ENCODE peak calls at places on chromosomes 1 and 21, in eight cellular contexts. E, T, B, V, I, Q, P and D are unnamed samples.

GRCh38 chr1:112762541-112763141 is 47.5 kb upstream of the PPM1J start:
- DNase-seq in E (no peak), T (no peak), B (no peak), V (no peak), I (no peak), Q (peak), P (peak), D (no peak)

GRCh38 chr1:108075055-108075454 is 110.1 kb upstream of the VAV3 start:
- DNase-seq in E (no peak), T (no peak), B (no peak), V (no peak), I (no peak), Q (no peak), P (no peak), D (no peak)

GRCh38 chr1:1136547-1137230 is 20.8 kb upstream of the C1orf159 start:
- DNase-seq in E (no peak), T (no peak), B (no peak), V (no peak), I (no peak), Q (peak), P (peak), D (no peak)

GRCh38 chr1:20785907-20786309 is 1.2 kb downstream of the HP1BP3 start:
- DNase-seq in E (no peak), T (no peak), B (no peak), V (peak), I (no peak), Q (no peak), P (no peak), D (no peak)

GRCh38 chr1:198756470-198756869 is 117.6 kb downstream of the PTPRC start:
- DNase-seq in E (no peak), T (no peak), B (no peak), V (no peak), I (no peak), Q (no peak), P (no peak), D (no peak)

GRCh38 chr1:162973381-162973795 is 95.8 kb upstream of the RGS4 start:
- DNase-seq in E (peak), T (no peak), B (no peak), V (no peak), I (no peak), Q (no peak), P (no peak), D (peak)

GRCh38 chr1:31621872-31622730 is 4.6 kb downstream of the HCRTR1 start:
- DNase-seq in E (no peak), T (no peak), B (no peak), V (no peak), I (no peak), Q (no peak), P (no peak), D (no peak)

GRCh38 chr1:223460566-223461189 is 67.5 kb downstream of the CCDC185 start:
- DNase-seq in E (no peak), T (no peak), B (no peak), V (no peak), I (no peak), Q (no peak), P (no peak), D (no peak)

GRCh38 chr1:66606359-66607142 is 72.6 kb downstream of the SGIP1 start:
- DNase-seq in E (peak), T (no peak), B (no peak), V (no peak), I (no peak), Q (no peak), P (no peak), D (no peak)

GRCh38 chr1:4087530-4088420 is 187.7 kb upstream of the C1orf174 start:
- DNase-seq in E (no peak), T (no peak), B (no peak), V (no peak), I (no peak), Q (no peak), P (no peak), D (no peak)

GRCh38 chr1:84862810-84863251 is 30.2 kb downstream of the LPAR3 start:
- DNase-seq in E (no peak), T (no peak), B (no peak), V (no peak), I (no peak), Q (no peak), P (no peak), D (no peak)

GRCh38 chr1:229223498-229223897 is 47.4 kb upstream of the RAB4A start:
- DNase-seq in E (no peak), T (no peak), B (peak), V (no peak), I (no peak), Q (peak), P (no peak), D (no peak)

GRCh38 chr1:201937624-201938212 is 8.6 kb downstream of the LMOD1 start:
- DNase-seq in E (peak), T (no peak), B (no peak), V (no peak), I (no peak), Q (no peak), P (no peak), D (no peak)

GRCh38 chr1:61051455-61052392 is 30.6 kb upstream of the NFIA start:
- DNase-seq in E (no peak), T (no peak), B (no peak), V (no peak), I (peak), Q (no peak), P (peak), D (no peak)

GRCh38 chr1:225602590-225603206 is 50.2 kb downstream of the ENAH start:
- DNase-seq in E (no peak), T (no peak), B (no peak), V (no peak), I (no peak), Q (no peak), P (no peak), D (no peak)

GRCh38 chr1:224585051-224585450 is 31.1 kb upstream of the CNIH3 start:
- DNase-seq in E (no peak), T (no peak), B (no peak), V (no peak), I (no peak), Q (no peak), P (no peak), D (no peak)

GRCh38 chr1:181251713-181252075 is 163.2 kb downstream of the IER5 start:
- DNase-seq in E (no peak), T (no peak), B (no peak), V (no peak), I (no peak), Q (no peak), P (no peak), D (no peak)

GRCh38 chr1:236110137-236110536 is 32.2 kb upstream of the GPR137B start:
- DNase-seq in E (no peak), T (no peak), B (no peak), V (no peak), I (no peak), Q (no peak), P (no peak), D (no peak)

GRCh38 chr1:206772228-206773002 is at the start of gene IL10:
- DNase-seq in E (no peak), T (no peak), B (no peak), V (no peak), I (no peak), Q (no peak), P (no peak), D (no peak)

GRCh38 chr21:38817371-38818335 is 11.9 kb downstream of the ETS2 start:
- DNase-seq in E (peak), T (no peak), B (no peak), V (no peak), I (no peak), Q (no peak), P (no peak), D (no peak)

GRCh38 chr1:3814771-3815561 is 18.7 kb upstream of the LRRC47 start:
- DNase-seq in E (no peak), T (no peak), B (no peak), V (no peak), I (no peak), Q (no peak), P (no peak), D (no peak)

GRCh38 chr1:205259361-205259832 is 31.7 kb downstream of the TMCC2 start:
- DNase-seq in E (no peak), T (no peak), B (no peak), V (no peak), I (no peak), Q (no peak), P (no peak), D (no peak)

GRCh38 chr1:161139765-161140164 is 7.3 kb upstream of the DEDD start:
- DNase-seq in E (no peak), T (no peak), B (peak), V (peak), I (no peak), Q (peak), P (peak), D (peak)

GRCh38 chr21:37342046-37342632 is 24.4 kb upstream of the DYRK1A start:
- DNase-seq in E (no peak), T (no peak), B (no peak), V (no peak), I (no peak), Q (no peak), P (no peak), D (no peak)

GRCh38 chr1:40385437-40386310 is 12.1 kb downstream of the SMAP2 start:
- DNase-seq in E (no peak), T (no peak), B (no peak), V (no peak), I (no peak), Q (no peak), P (no peak), D (no peak)

GRCh38 chr1:227315500-227316346 is 2.6 kb downstream of the CDC42BPA start:
- DNase-seq in E (peak), T (no peak), B (no peak), V (no peak), I (no peak), Q (no peak), P (peak), D (no peak)

GRCh38 chr21:33300701-33301631 is 23.8 kb upstream of the IFNAR1 start:
- DNase-seq in E (no peak), T (no peak), B (peak), V (no peak), I (no peak), Q (no peak), P (no peak), D (no peak)

GRCh38 chr1:67214420-67215174 is 48.3 kb downstream of the IL23R start:
- DNase-seq in E (no peak), T (no peak), B (no peak), V (peak), I (no peak), Q (peak), P (peak), D (peak)

GRCh38 chr21:34369741-34370140 is 5.6 kb upstream of the SMIM11 start:
- DNase-seq in E (no peak), T (no peak), B (no peak), V (no peak), I (no peak), Q (no peak), P (no peak), D (no peak)

GRCh38 chr21:34365794-34366193 is 2.0 kb downstream of the KCNE2 start:
- DNase-seq in E (no peak), T (no peak), B (no peak), V (no peak), I (no peak), Q (no peak), P (peak), D (no peak)

GRCh38 chr21:34364921-34365320 is 1.1 kb downstream of the KCNE2 start:
- DNase-seq in E (no peak), T (no peak), B (no peak), V (no peak), I (no peak), Q (no peak), P (no peak), D (no peak)

GRCh38 chr21:34363733-34364132 is at the start of gene KCNE2:
- DNase-seq in E (no peak), T (no peak), B (no peak), V (no peak), I (no peak), Q (no peak), P (no peak), D (no peak)

DNA sequence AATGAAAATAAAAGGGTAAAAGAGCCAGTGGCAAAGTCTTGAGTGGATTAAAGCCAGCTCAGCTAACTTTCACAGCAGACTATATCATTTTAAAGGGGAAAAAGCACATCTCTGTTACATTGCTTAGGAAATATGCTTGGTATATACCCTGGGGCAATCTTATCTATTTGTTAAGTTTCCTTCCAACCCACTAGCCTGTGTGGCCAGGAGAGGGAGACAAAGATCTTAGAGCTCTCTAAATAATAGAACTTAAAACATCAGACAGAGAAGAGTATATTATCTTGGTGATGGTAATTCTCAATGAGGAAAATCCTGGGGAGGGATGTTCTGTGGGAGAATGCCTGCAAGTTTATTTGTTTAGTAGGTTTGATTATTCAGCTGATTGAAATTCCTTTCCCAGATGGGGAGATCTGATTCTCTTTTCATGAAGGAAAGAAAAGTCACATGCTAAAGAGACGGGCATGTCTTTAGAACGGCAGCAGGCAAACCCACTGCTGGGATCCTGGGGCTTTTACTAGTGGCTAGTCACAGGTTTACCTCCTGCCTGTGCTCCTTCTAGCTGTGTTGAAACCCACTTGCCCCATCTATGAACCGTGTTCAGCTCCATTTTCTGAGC is 3.6 kb downstream of the KCNE2 start:
- DNase-seq in E (peak), T (no peak), B (peak), V (peak), I (peak), Q (peak), P (peak), D (peak)
- TF ChIP-seq CTCF in E (peak), T (no peak), B (peak), V (peak), I (peak), Q (peak), P (peak), D (peak)

GRCh38 chr1:188070848-188071247 is 1242.1 kb downstream of the PLA2G4A start:
- DNase-seq in E (no peak), T (no peak), B (no peak), V (no peak), I (peak), Q (no peak), P (peak), D (no peak)
- TF ChIP-seq CTCF in E (no peak), T (no peak), B (no peak), V (no peak), I (peak), Q (no peak), P (peak), D (no peak)

DNA sequence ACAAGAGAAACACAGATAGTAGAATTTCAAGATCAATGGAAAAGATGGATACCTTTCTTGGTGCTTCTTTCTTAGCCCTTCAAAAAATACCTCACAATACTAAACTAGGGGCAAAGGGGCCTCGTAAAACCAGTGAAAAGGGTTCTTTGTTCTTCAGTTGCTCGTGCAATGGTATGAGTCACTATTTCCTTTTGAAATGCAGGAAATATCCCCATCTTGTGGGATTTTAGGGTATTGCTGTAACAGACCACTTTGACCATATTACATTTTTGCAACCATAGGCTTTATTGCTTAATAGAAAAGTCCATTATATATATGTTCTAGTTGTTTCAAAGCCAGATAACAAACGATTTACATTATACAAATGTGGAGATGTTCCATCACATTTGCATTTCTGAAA is 88.7 kb upstream of the PKN2 start:
- DNase-seq in E (no peak), T (no peak), B (no peak), V (no peak), I (no peak), Q (no peak), P (no peak), D (peak)
- TF ChIP-seq CTCF in E (peak), T (no peak), B (peak), V (peak), I (peak), Q (peak), P (peak), D (no peak)

GRCh38 chr1:47519971-47520370 is 82.1 kb downstream of the FOXD2 start:
- DNase-seq in E (no peak), T (no peak), B (no peak), V (no peak), I (no peak), Q (no peak), P (no peak), D (no peak)
- TF ChIP-seq CTCF in E (no peak), T (no peak), B (no peak), V (no peak), I (no peak), Q (no peak), P (no peak), D (no peak)

GRCh38 chr1:154936416-154937050 is at the start of gene PMVK:
- DNase-seq in E (peak), T (peak), B (peak), V (peak), I (peak), Q (peak), P (peak), D (peak)
- TF ChIP-seq CTCF in E (peak), T (no peak), B (peak), V (peak), I (peak), Q (peak), P (peak), D (peak)

DNA sequence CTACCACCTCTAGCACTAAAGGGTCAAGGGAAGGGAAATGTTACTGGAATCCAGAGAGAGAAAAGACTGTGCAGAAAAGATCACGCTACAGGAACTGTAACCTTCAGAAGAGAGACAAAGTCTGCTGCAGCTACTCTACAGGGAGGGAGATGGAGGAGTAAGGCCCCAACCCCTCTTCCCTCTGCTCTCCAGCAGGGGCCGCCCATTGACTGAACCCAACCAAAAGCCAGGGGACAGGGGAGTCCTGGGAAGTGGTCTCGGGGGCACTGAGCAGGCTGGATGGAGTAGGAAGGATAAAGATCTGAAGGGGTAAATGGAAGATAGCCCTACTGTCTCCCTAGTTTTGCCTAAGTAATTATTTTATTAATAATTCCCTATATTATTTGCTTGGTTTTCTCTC is 72.8 kb upstream of the NR5A2 start:
- DNase-seq in E (no peak), T (no peak), B (peak), V (peak), I (peak), Q (peak), P (peak), D (no peak)
- TF ChIP-seq CTCF in E (peak), T (no peak), B (peak), V (peak), I (peak), Q (peak), P (peak), D (peak)

GRCh38 chr1:183670169-183670568 is 17.1 kb upstream of the APOBEC4 start:
- DNase-seq in E (no peak), T (no peak), B (no peak), V (no peak), I (no peak), Q (no peak), P (no peak), D (no peak)
- TF ChIP-seq CTCF in E (no peak), T (no peak), B (peak), V (peak), I (no peak), Q (peak), P (no peak), D (peak)